ENCODE peak calls at places on chromosomes 16 and 17, in six cellular contexts. K is tibial nerve; W is stimulated activated CD4-positive, alpha-beta T cell treated with anti-CD3 and anti-CD28 coated beads, Interleukin-2, amount 100 ng/mL, for 48 hours; B is NCI-H1105; O is HEK293T; F is DMS53. E is an unnamed sample.

GRCh38 chr16:29116980-29117379 is 132.1 kb downstream of the LAT start:
- DNase-seq in K (no peak), W (no peak), B (no peak), O (no peak), F (no peak), E (no peak)

GRCh38 chr17:48571024-48571818 is 6.9 kb downstream of the HOXB4 start:
- DNase-seq in K (no peak), W (no peak), B (no peak), O (no peak), F (no peak), E (no peak)

GRCh38 chr16:84308120-84308519 is 13.4 kb downstream of the WFDC1 start:
- DNase-seq in K (no peak), W (peak), B (no peak), O (peak), F (peak), E (peak)

GRCh38 chr17:63841350-63842172 is 924 bp downstream of the SMARCD2 start:
- DNase-seq in K (no peak), W (no peak), B (no peak), O (no peak), F (peak), E (peak)

GRCh38 chr17:77461277-77462057 is 320.7 kb downstream of the SEC14L1 start:
- DNase-seq in K (no peak), W (no peak), B (no peak), O (no peak), F (no peak), E (no peak)

GRCh38 chr17:16512011-16512410 is 20.0 kb upstream of the LRRC75A start:
- DNase-seq in K (no peak), W (no peak), B (no peak), O (no peak), F (peak), E (peak)

GRCh38 chr16:58022601-58023371 is 2.8 kb upstream of the MMP15 start:
- DNase-seq in K (peak), W (no peak), B (peak), O (no peak), F (peak), E (peak)

GRCh38 chr16:73071131-73071940 is 23.4 kb upstream of the ZFHX3 start:
- DNase-seq in K (no peak), W (no peak), B (peak), O (no peak), F (peak), E (peak)

GRCh38 chr17:19242926-19243325 is 5.8 kb downstream of the EPN2 start:
- DNase-seq in K (no peak), W (no peak), B (no peak), O (no peak), F (no peak), E (no peak)

GRCh38 chr16:73280366-73280765 is 232.4 kb upstream of the ZFHX3 start:
- DNase-seq in K (no peak), W (no peak), B (no peak), O (no peak), F (peak), E (no peak)

GRCh38 chr17:41511130-41511529 is 5.7 kb upstream of the KRT13 start:
- DNase-seq in K (no peak), W (no peak), B (no peak), O (no peak), F (peak), E (peak)

GRCh38 chr17:41504126-41504977 is 1.1 kb downstream of the KRT13 start:
- DNase-seq in K (no peak), W (no peak), B (no peak), O (no peak), F (no peak), E (no peak)

GRCh38 chr17:4715071-4715749 is 4.8 kb downstream of the ARRB2 start:
- DNase-seq in K (no peak), W (no peak), B (no peak), O (no peak), F (no peak), E (no peak)

GRCh38 chr17:19753049-19753444 is 4.9 kb upstream of the ALDH3A1 start:
- DNase-seq in K (no peak), W (no peak), B (peak), O (no peak), F (peak), E (no peak)

GRCh38 chr17:63533433-63534077 is 10.4 kb downstream of the KCNH6 start:
- DNase-seq in K (no peak), W (no peak), B (no peak), O (no peak), F (peak), E (peak)

GRCh38 chr17:18038149-18038850 is 668 bp downstream of the ATPAF2 start:
- DNase-seq in K (no peak), W (peak), B (no peak), O (no peak), F (peak), E (no peak)

GRCh38 chr17:32264140-32264799 is 1.4 kb upstream of the RHBDL3 start:
- DNase-seq in K (no peak), W (no peak), B (no peak), O (no peak), F (no peak), E (no peak)

GRCh38 chr17:50807014-50807413 is 28.4 kb upstream of the WFIKKN2 start:
- DNase-seq in K (no peak), W (no peak), B (no peak), O (no peak), F (no peak), E (no peak)

GRCh38 chr16:25596194-25596593 is 95.6 kb upstream of the HS3ST4 start:
- DNase-seq in K (no peak), W (no peak), B (no peak), O (no peak), F (no peak), E (no peak)

GRCh38 chr17:3012926-3013581 is 50.4 kb downstream of the OR1D5 start:
- DNase-seq in K (peak), W (peak), B (no peak), O (peak), F (peak), E (peak)

GRCh38 chr17:13921841-13922776 is 147.2 kb upstream of the COX10 start:
- DNase-seq in K (no peak), W (no peak), B (no peak), O (no peak), F (no peak), E (no peak)

GRCh38 chr16:74309789-74310781 is 13.5 kb downstream of the PSMD7 start:
- DNase-seq in K (no peak), W (peak), B (peak), O (peak), F (peak), E (peak)

GRCh38 chr16:67279296-67280089 is at the start of gene PLEKHG4:
- DNase-seq in K (peak), W (peak), B (peak), O (peak), F (peak), E (peak)

GRCh38 chr17:8629371-8630226 is 926 bp downstream of the MYH10 start:
- DNase-seq in K (no peak), W (no peak), B (peak), O (peak), F (peak), E (peak)

GRCh38 chr16:49116873-49117272 is 164.8 kb downstream of the CBLN1 start:
- DNase-seq in K (no peak), W (no peak), B (no peak), O (no peak), F (no peak), E (no peak)

GRCh38 chr17:1422907-1423306 is 22.9 kb upstream of the YWHAE start:
- DNase-seq in K (no peak), W (no peak), B (no peak), O (no peak), F (no peak), E (no peak)

GRCh38 chr16:55822280-55822810 is 10.6 kb downstream of the CES1 start:
- DNase-seq in K (no peak), W (no peak), B (no peak), O (no peak), F (no peak), E (no peak)

GRCh38 chr17:18980682-18981384 is 23.7 kb downstream of the FAM83G start:
- DNase-seq in K (no peak), W (no peak), B (no peak), O (no peak), F (no peak), E (peak)

GRCh38 chr17:64622931-64623654 is 39.0 kb downstream of the SMURF2 start:
- DNase-seq in K (no peak), W (no peak), B (no peak), O (no peak), F (no peak), E (no peak)

GRCh38 chr16:57141822-57142631 is 43.8 kb downstream of the PSME3IP1 start:
- DNase-seq in K (no peak), W (no peak), B (no peak), O (no peak), F (no peak), E (no peak)

GRCh38 chr17:38628441-38628840 is 22.7 kb upstream of the SRCIN1 start:
- DNase-seq in K (no peak), W (no peak), B (no peak), O (peak), F (peak), E (peak)

GRCh38 chr17:78237403-78238012 is 6.1 kb downstream of the TMEM235 start:
- DNase-seq in K (no peak), W (no peak), B (no peak), O (no peak), F (no peak), E (no peak)

GRCh38 chr17:45073414-45074070 is 12.4 kb downstream of the NMT1 start:
- DNase-seq in K (no peak), W (no peak), B (no peak), O (no peak), F (no peak), E (no peak)